ENCODE peak calls at places on chromosomes 13 and 19, in seven cellular contexts. W, C, G, R, O, X and Z are unnamed samples.

GRCh38 chr13:89380101-89380500 is 1708.9 kb downstream of the SLITRK5 start:
- DNase-seq in W (peak; percentile 46), C (no peak), G (peak; percentile 13), R (no peak), O (no peak), X (no peak), Z (no peak)

GRCh38 chr13:43261018-43261417 is 237.6 kb downstream of the DNAJC15 start:
- DNase-seq in W (no peak), C (no peak), G (no peak), R (no peak), O (no peak), X (no peak), Z (no peak)

GRCh38 chr19:45163751-45164150 is 3.0 kb upstream of the NKPD1 start:
- DNase-seq in W (no peak), C (no peak), G (no peak), R (no peak), O (no peak), X (no peak), Z (no peak)

GRCh38 chr13:113758651-113759524 is at the start of gene TMEM255B:
- DNase-seq in W (peak; percentile 64), C (peak; percentile 96), G (peak; percentile 72), R (peak; percentile 31), O (no peak), X (peak; percentile 90), Z (peak; percentile 80)

GRCh38 chr13:72808917-72809500 is 27.1 kb downstream of the PIBF1 start:
- DNase-seq in W (peak; percentile 4), C (no peak), G (no peak), R (no peak), O (no peak), X (no peak), Z (no peak)

GRCh38 chr19:48991823-48992570 is 1.1 kb downstream of the GYS1 start:
- DNase-seq in W (no peak), C (peak; percentile 85), G (no peak), R (no peak), O (peak; percentile 75), X (peak; percentile 77), Z (no peak)

GRCh38 chr19:5988520-5989387 is 10.8 kb upstream of the RANBP3 start:
- DNase-seq in W (no peak), C (no peak), G (no peak), R (no peak), O (no peak), X (no peak), Z (no peak)

GRCh38 chr13:41019027-41019487 is at the start of gene ELF1:
- DNase-seq in W (peak; percentile 74), C (no peak), G (no peak), R (no peak), O (peak; percentile 40), X (no peak), Z (no peak)

GRCh38 chr19:12838893-12839656 is 760 bp downstream of the MAST1 start:
- DNase-seq in W (peak; percentile 49), C (no peak), G (no peak), R (no peak), O (no peak), X (peak; percentile 35), Z (no peak)